ENCODE peak calls at places on chromosomes 4 and X, in five cellular contexts. W, Z, D, T and J are unnamed samples.

GRCh38 chr4:30746735-30747134 is 26.6 kb downstream of the PCDH7 start:
- DNase-seq in W (no peak), Z (no peak), D (no peak), T (no peak), J (no peak)

GRCh38 chr4:53914313-53915016 is 149.9 kb downstream of the CHIC2 start:
- DNase-seq in W (peak; percentile 10), Z (peak; percentile 78), D (peak; percentile 91), T (no peak), J (no peak)

GRCh38 chr4:129966175-129966574 is 870.2 kb downstream of the C4orf33 start:
- DNase-seq in W (no peak), Z (no peak), D (no peak), T (no peak), J (no peak)

GRCh38 chr4:155889036-155889793 is 14.3 kb upstream of the TDO2 start:
- DNase-seq in W (no peak), Z (peak; percentile 97), D (peak; percentile 96), T (no peak), J (peak; percentile 94)

GRCh38 chr4:144656857-144657256 is 10.9 kb downstream of the HHIP start:
- DNase-seq in W (no peak), Z (peak; percentile 60), D (no peak), T (peak; percentile 49), J (no peak)

GRCh38 chr4:1239141-1239948 is 9.6 kb downstream of the CTBP1 start:
- DNase-seq in W (no peak), Z (no peak), D (no peak), T (peak; percentile 18), J (peak; percentile 83)

GRCh38 chr4:93827272-93827947 is 1.1 kb upstream of the ATOH1 start:
- DNase-seq in W (no peak), Z (no peak), D (no peak), T (no peak), J (no peak)

GRCh38 chrX:49041683-49042529 is 1.3 kb downstream of the TFE3 start:
- DNase-seq in W (no peak), Z (peak; percentile 56), D (peak; percentile 52), T (no peak), J (no peak)

GRCh38 chrX:101430457-101431078 is 22.5 kb downstream of the HNRNPH2 start:
- DNase-seq in W (no peak), Z (no peak), D (no peak), T (no peak), J (no peak)

GRCh38 chr4:180598281-180598680 is 1644.9 kb upstream of the TENM3 start:
- DNase-seq in W (no peak), Z (no peak), D (no peak), T (no peak), J (no peak)

GRCh38 chr4:2962614-2963184 is 507 bp downstream of the NOP14 start:
- DNase-seq in W (peak; percentile 58), Z (peak; percentile 54), D (peak; percentile 60), T (no peak), J (peak; percentile 16)

GRCh38 chrX:150581093-150581775 is 12.8 kb downstream of the MTM1 start:
- DNase-seq in W (no peak), Z (peak; percentile 66), D (peak; percentile 65), T (no peak), J (no peak)

GRCh38 chr4:135508006-135508714 is 1306.6 kb upstream of the PABPC4L start:
- DNase-seq in W (peak; percentile 1), Z (peak; percentile 70), D (peak; percentile 82), T (no peak), J (no peak)

GRCh38 chr4:26345541-26345940 is 24.7 kb downstream of the RBPJ start:
- DNase-seq in W (no peak), Z (no peak), D (no peak), T (no peak), J (no peak)
- H3K4me3 ChIP-seq in W (no peak overlapping the region), Z (peak overlapping the region; percentile 18), D (peak overlapping the region; percentile 47), T (no peak overlapping the region), J (no peak overlapping the region)

DNA sequence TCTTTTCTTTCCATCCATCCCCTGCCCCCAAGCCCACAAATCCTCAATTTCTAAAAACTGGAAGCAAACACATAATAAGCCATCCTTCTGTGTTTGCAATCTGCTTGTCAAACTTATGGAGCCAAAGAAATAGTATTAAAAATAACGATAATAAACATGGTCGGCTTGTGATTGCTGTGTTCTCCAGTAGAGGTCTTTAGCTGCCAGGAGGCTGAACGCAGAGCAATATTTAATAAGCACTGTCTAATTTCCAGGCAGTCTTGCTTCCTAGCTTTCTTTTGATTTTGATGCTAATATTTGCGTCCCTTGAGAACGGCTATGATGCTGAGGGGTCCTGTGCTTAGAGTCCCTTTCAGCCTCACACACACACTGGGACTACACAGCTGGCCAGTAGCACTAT is 3.2 kb upstream of the HELT start:
- DNase-seq in W (no peak), Z (peak; percentile 44), D (peak; percentile 18), T (no peak), J (no peak)
- TF ChIP-seq CTCF in W (peak; percentile 28), Z (no peak), D (peak; percentile 13), T (no peak), J (peak; percentile 43)

DNA sequence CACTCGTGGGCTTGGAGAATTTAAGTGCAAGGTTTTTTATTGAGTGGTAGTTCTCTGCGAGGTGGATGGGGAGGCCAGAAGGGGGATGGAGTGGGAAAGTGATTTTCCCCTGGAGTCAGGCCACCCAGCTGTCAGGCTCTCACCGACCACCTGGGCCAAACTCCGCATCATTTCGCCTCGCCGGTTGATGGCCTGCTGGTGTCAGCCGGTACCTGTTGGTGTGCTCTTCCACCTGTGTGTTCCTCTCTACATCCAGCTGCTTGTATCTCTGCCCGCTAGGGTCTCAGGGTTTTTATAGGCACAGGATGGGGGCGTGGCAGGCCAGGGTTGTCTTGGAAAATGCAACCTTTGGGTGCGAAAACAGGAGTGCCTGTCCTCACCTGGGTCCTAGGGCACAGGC is 200.9 kb downstream of the DACH2 start:
- DNase-seq in W (no peak), Z (no peak), D (no peak), T (no peak), J (no peak)
- H3K4me3 ChIP-seq in W (no peak overlapping the region), Z (no peak overlapping the region), D (no peak overlapping the region), T (no peak overlapping the region), J (no peak overlapping the region)

DNA sequence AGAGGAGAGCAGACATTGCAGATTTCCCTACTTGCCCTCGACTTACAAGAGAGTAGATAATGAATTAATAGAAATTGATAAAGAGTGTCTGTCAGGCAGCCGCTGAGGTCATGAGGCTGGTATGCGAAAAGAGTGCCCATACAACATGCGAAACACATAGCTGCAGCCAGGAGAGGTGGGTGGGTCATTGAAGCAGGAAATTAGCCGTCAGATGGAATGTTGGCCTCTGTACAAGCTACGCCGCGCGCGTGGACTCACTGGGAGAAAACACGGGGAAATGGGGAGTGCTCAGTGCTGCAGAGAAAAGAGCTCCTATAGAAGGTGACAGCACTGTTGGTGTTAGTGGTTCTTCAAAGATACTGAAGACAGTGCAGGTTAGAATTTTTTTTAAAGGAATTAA is 125.1 kb downstream of the RAPGEF2 start:
- DNase-seq in W (peak; percentile 76), Z (peak; percentile 78), D (peak; percentile 93), T (peak; percentile 47), J (peak; percentile 74)
- TF ChIP-seq CTCF in W (no peak), Z (no peak), D (peak; percentile 38), T (no peak), J (peak; percentile 21)

GRCh38 chr4:88958080-88958479 is 98.9 kb downstream of the FAM13A start:
- DNase-seq in W (no peak), Z (no peak), D (no peak), T (no peak), J (no peak)
- H3K4me3 ChIP-seq in W (no peak overlapping the region), Z (no peak overlapping the region), D (no peak overlapping the region), T (no peak overlapping the region), J (no peak overlapping the region)

GRCh38 chr4:40924793-40925117 is 175.0 kb downstream of the NSUN7 start:
- DNase-seq in W (no peak), Z (no peak), D (no peak), T (no peak), J (no peak)
- TF ChIP-seq CTCF in W (no peak), Z (no peak), D (no peak), T (no peak), J (no peak)

GRCh38 chr4:159224412-159224811 is 121.5 kb downstream of the RAPGEF2 start:
- DNase-seq in W (no peak), Z (no peak), D (no peak), T (no peak), J (no peak)

GRCh38 chr4:159227378-159227777 is 124.5 kb downstream of the RAPGEF2 start:
- DNase-seq in W (no peak), Z (no peak), D (no peak), T (no peak), J (no peak)

GRCh38 chr4:159232465-159233106 is 129.7 kb downstream of the RAPGEF2 start:
- DNase-seq in W (no peak), Z (no peak), D (no peak), T (no peak), J (no peak)

GRCh38 chr4:159229164-159229563 is 126.3 kb downstream of the RAPGEF2 start:
- DNase-seq in W (peak; percentile 36), Z (peak; percentile 80), D (peak; percentile 87), T (no peak), J (peak; percentile 80)
- H3K4me3 ChIP-seq in W (no peak overlapping the region), Z (peak overlapping the region; percentile 2), D (no peak overlapping the region), T (no peak overlapping the region), J (peak overlapping the region; percentile 7)